ENCODE peak calls at places on chromosomes 5 and 9, in four cellular contexts. F is HepG2, K is HCT116, J is K562. L is an unnamed sample.
A peak's percentile ranks its signal among the peaks of the same experiment; 100 is the strongest.

GRCh38 chr5:125367702-125368101 is 621.3 kb upstream of the ZNF608 start:
- DNase-seq in F (no peak), K (no peak), J (no peak), L (no peak)

GRCh38 chr9:27861887-27862286 is 288.6 kb upstream of the C9orf72 start:
- DNase-seq in J (no peak), K (no peak), F (no peak), L (no peak)

GRCh38 chr5:35443803-35444595 is 173.7 kb upstream of the SPEF2 start:
- DNase-seq in K (no peak), F (no peak), J (no peak), L (no peak)

GRCh38 chr9:81737871-81738507 is 48.6 kb upstream of the TLE1 start:
- DNase-seq in K (peak; percentile 89), J (no peak), F (peak; percentile 6), L (no peak)

GRCh38 chr9:107504585-107505455 is 15.3 kb upstream of the KLF4 start:
- DNase-seq in K (no peak), F (peak; percentile 90), J (no peak), L (no peak)

GRCh38 chr5:141779642-141780041 is 97.6 kb upstream of the ARAP3 start:
- DNase-seq in F (no peak), J (no peak), K (no peak), L (no peak)

GRCh38 chr5:38078161-38078560 is 180.2 kb upstream of the EGFLAM start:
- DNase-seq in K (no peak), F (peak; percentile 10), J (no peak), L (no peak)

GRCh38 chr5:142627371-142628217 is 58.3 kb downstream of the FGF1 start:
- DNase-seq in F (no peak), J (no peak), K (no peak), L (no peak)

GRCh38 chr5:137629646-137630045 is 106.2 kb downstream of the KLHL3 start:
- DNase-seq in J (peak; percentile 62), K (peak; percentile 51), F (peak; percentile 41), L (peak; percentile 58)

GRCh38 chr9:90857855-90858254 is 56.2 kb downstream of the SYK start:
- DNase-seq in F (no peak), J (no peak), K (no peak), L (no peak)

GRCh38 chr5:103256178-103256577 is 2.4 kb upstream of the MACIR start:
- DNase-seq in F (peak; percentile 22), K (no peak), J (no peak), L (no peak)

GRCh38 chr5:38725419-38725865 is 120.4 kb upstream of the OSMR start:
- DNase-seq in J (no peak), F (no peak), K (no peak), L (no peak)

GRCh38 chr5:58670620-58671019 is 87.7 kb downstream of the RAB3C start:
- DNase-seq in K (no peak), F (no peak), J (no peak), L (no peak)
- TF ChIP-seq FOSL1 in K (no peak), F (no peak), J (no peak), L (no peak)

DNA sequence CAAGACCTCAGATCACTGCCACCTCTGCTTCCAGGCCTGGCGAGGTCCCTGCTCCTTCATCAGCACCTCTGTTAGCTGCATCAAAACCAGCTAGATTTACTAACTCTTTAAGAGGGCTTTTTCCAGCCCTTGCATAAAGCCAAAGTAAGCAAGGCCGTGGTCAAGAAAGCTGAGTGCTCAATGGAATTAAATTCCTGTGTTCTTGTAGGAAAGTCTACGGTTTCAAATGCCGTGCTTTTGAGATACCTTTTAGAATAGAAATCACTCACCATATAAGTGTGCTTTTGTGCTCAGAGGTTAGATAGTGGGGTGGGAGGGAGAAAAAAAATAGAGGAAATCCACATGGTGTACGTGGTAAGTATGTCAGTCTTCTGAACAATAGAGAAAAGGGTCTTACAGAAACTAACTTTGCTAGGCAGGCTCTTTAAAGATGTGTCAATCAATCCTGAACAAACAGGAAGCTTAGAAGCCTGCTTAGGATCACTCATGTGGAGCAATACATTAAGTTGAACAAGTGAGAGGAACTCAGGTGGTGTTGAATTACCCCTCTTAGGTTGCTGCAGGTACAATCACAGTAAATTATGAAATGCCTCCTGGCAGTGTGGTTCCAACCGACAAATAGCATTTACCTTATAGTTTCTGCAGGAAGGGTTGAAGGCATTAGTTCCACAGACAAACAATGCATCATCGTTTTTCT is 79.7 kb downstream of the SEMA6A start:
- DNase-seq in K (no peak), J (no peak), F (peak; percentile 22), L (no peak)
- TF ChIP-seq FOSL1 in K (no peak), J (no peak), F (no peak), L (no peak)

GRCh38 chr5:54835642-54836041 is 149.8 kb downstream of the ESM1 start:
- DNase-seq in J (no peak), F (no peak), K (no peak), L (no peak)
- TF ChIP-seq FOSL1 in J (peak; percentile 59), F (no peak), K (no peak), L (no peak)

GRCh38 chr5:139146809-139147742 is 51.1 kb downstream of the SIL1 start:
- DNase-seq in F (no peak), J (no peak), K (no peak), L (no peak)

GRCh38 chr5:139148306-139148705 is 49.9 kb downstream of the SIL1 start:
- DNase-seq in F (no peak), J (no peak), K (no peak), L (no peak)

GRCh38 chr5:139149477-139150199 is 48.5 kb downstream of the SIL1 start:
- DNase-seq in J (peak; percentile 50), K (no peak), F (no peak), L (no peak)

GRCh38 chr5:139148986-139149385 is 49.2 kb downstream of the SIL1 start:
- DNase-seq in K (no peak), F (no peak), J (no peak), L (no peak)

DNA sequence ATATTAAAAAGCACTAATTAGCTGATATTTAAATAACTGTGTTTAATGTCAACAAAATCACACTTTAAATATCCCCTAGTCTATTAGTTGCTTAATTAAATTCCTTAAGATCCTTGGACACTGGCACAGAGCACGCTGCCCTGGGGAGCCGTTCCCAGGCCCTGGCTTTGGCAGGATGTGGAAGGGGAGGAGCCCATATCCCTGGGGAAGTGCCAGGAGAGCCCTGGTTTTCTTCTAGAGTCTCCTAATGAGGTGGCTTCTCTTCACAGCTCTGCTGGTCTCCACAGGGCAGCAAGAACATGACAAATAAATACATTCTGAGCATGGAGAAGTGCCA is 50.5 kb downstream of the SIL1 start:
- DNase-seq in F (no peak), J (no peak), K (no peak), L (no peak)
- TF ChIP-seq FOSL1 in F (no peak), J (no peak), K (no peak), L (no peak)

GRCh38 chr5:36944024-36944423 is 67.5 kb downstream of the NIPBL start:
- DNase-seq in K (no peak), F (no peak), J (no peak), L (no peak)

GRCh38 chr5:36946101-36946500 is 69.5 kb downstream of the NIPBL start:
- DNase-seq in F (no peak), K (no peak), J (no peak), L (no peak)

GRCh38 chr5:36945687-36946086 is 69.1 kb downstream of the NIPBL start:
- DNase-seq in J (no peak), K (no peak), F (no peak), L (no peak)

GRCh38 chr5:36944607-36945225 is 68.1 kb downstream of the NIPBL start:
- DNase-seq in F (peak; percentile 49), J (peak; percentile 22), K (peak; percentile 51), L (no peak)

DNA sequence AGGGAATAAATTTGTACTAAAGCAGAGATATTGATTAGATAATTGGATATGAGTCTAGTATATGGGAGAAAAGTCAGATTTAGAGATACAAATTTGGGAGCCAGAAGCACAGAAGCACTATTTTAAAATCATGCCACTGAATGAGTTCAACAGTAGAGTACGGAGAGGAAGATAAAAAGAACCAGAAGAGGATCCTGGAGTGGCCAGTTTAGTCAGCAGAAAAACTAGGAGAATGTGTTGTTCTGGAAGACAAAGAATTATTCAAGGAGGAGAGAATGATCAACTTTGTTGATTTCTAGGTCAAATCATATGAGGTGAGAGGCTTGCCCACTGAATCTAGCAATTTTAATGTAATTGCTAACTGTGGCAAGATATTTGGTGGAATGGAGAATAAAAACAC is 67.0 kb downstream of the NIPBL start:
- DNase-seq in F (no peak), J (no peak), K (no peak), L (no peak)
- TF ChIP-seq FOSL1 in F (no peak), J (no peak), K (no peak), L (no peak)

DNA sequence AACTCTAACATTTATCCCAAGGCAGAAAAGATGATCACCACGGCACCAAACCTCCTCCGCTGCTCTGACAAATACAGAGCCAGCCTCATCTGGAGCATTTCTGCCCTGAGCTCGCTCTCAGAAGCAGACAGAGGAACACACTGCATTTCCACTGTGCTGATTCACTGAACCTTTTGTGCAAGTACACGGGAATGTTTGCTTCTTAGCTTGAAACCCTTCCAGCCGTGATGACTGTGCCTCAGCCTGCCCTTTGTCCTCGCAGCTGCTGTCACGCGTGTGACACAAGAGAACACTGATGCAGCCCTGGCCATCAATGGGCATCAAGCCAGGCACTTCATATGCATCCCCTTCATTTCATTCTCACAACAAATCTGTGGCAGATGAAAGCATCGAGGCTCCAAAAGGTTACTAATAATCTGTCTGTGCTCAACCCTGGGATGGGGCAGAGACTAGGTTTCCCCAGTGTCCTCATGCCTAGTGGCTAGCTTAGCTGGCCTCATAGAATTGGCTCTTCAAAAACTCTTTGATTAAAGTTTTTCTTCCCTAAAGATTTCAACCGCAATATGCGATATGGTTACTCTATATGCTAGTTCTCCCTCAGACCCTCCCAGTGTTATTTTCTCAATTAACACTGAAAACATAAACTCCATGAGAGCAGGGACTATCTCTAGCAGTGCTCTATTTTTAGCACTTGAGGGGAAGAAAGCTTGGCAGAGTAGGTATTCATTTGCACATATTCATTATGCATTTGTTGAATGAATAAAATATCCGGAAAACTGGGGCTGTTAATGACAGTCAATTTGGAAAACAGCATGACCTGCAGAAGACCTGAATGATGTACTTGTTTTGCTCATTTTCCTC is 7.3 kb downstream of the CDC14B start:
- DNase-seq in K (no peak), J (no peak), F (peak; percentile 84), L (no peak)
- TF ChIP-seq FOSL1 in K (no peak), J (no peak), F (no peak), L (no peak)

DNA sequence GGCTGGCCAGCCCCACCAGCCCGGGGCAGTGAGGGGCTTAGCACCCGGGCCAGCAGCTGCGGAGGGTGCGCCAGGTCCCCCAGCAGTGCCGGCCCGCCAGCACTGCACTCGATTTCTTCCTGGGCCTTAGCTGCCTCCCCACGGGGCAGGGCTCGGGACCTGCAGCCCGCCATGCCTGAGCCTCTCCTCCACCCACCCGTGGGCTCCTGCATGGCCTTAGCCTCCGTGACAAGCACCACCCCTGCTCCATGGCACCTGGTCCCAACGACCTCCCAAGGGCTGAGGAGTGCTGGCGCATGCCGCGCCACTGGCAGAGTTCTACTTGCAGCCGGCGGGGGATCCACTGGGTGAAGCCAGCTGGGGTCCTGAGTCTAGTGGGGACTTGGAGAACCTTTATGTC is 452.6 kb downstream of the AGTPBP1 start:
- DNase-seq in K (no peak), J (no peak), F (no peak), L (no peak)
- TF ChIP-seq FOSL1 in K (no peak), J (no peak), F (no peak), L (no peak)

DNA sequence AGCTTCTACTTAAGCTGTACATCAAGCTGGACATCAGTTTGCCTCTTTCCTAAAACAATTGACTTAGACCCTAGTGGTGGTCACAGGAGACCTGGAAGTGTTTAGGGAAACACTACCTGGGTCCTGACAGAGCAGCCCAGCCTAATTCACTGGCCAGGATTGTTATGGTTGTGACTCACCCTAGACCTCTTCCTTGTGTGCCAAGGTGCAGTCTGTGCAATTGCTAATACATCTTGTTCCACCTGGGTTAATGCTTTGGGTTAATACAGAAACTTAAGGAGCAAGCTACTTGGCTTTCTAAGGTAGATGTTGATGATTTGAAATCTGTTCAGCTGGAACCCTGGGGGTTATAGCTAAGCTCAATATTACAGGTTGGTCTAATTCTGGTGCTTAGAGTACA is 48.7 kb upstream of the SLC46A2 start:
- DNase-seq in K (no peak), F (no peak), J (no peak), L (no peak)
- TF ChIP-seq FOSL1 in K (no peak), F (no peak), J (no peak), L (no peak)